ENCODE peak calls at places on chromosomes 11 and 22, in ten cellular contexts. S, T, Z, U, C, L, N, X, P and I are unnamed samples.

GRCh38 chr11:77126861-77127673 is 979 bp upstream of the MYO7A start:
- DNase-seq in S (peak; percentile 63), T (peak; percentile 57), Z (peak; percentile 50), U (no peak), C (peak; percentile 86), L (peak; percentile 39), N (peak; percentile 83), X (peak; percentile 64), P (peak; percentile 59), I (peak; percentile 59)

GRCh38 chr22:23751441-23751996 is 607 bp upstream of the ZNF70 start:
- DNase-seq in S (no peak), T (no peak), Z (no peak), U (no peak), C (peak; percentile 69), L (no peak), N (peak; percentile 69), X (no peak), P (peak; percentile 47), I (no peak)

GRCh38 chr11:71298761-71299181 is 46.4 kb upstream of the SHANK2 start:
- DNase-seq in S (no peak), T (no peak), Z (no peak), U (no peak), C (no peak), L (no peak), N (no peak), X (no peak), P (no peak), I (no peak)

GRCh38 chr11:3861698-3862097 is 6.2 kb downstream of the STIM1 start:
- DNase-seq in S (no peak), T (no peak), Z (no peak), U (no peak), C (no peak), L (no peak), N (no peak), X (no peak), P (no peak), I (no peak)

GRCh38 chr11:116641561-116642045 is 131.2 kb downstream of the BUD13 start:
- DNase-seq in S (peak; percentile 50), T (peak; percentile 34), Z (peak; percentile 33), U (peak; percentile 75), C (no peak), L (no peak), N (peak; percentile 68), X (peak; percentile 30), P (peak; percentile 22), I (no peak)

GRCh38 chr11:119699227-119699626 is 29.8 kb downstream of the NECTIN1 start:
- DNase-seq in S (no peak), T (peak; percentile 86), Z (peak; percentile 63), U (peak; percentile 87), C (peak; percentile 92), L (no peak), N (peak; percentile 87), X (no peak), P (peak; percentile 65), I (no peak)

GRCh38 chr11:78416285-78417174 is 1.1 kb downstream of the GAB2 start:
- DNase-seq in S (peak; percentile 81), T (peak; percentile 89), Z (peak; percentile 72), U (peak; percentile 95), C (peak; percentile 95), L (peak; percentile 87), N (peak; percentile 91), X (peak; percentile 83), P (peak; percentile 88), I (peak; percentile 57)

GRCh38 chr11:98600103-98600502 is 420.6 kb upstream of the CNTN5 start:
- DNase-seq in S (no peak), T (no peak), Z (no peak), U (no peak), C (no peak), L (no peak), N (no peak), X (no peak), P (no peak), I (no peak)

GRCh38 chr11:125663910-125664309 is 16.7 kb downstream of the ACRV1 start:
- DNase-seq in S (no peak), T (no peak), Z (no peak), U (no peak), C (no peak), L (no peak), N (no peak), X (no peak), P (no peak), I (no peak)

GRCh38 chr11:119378851-119379465 is 2.5 kb downstream of the USP2 start:
- DNase-seq in S (no peak), T (no peak), Z (no peak), U (peak; percentile 48), C (no peak), L (no peak), N (no peak), X (no peak), P (peak; percentile 21), I (no peak)

GRCh38 chr11:44409558-44410236 is 99.8 kb upstream of the ALX4 start:
- DNase-seq in S (no peak), T (no peak), Z (no peak), U (no peak), C (no peak), L (no peak), N (no peak), X (no peak), P (no peak), I (no peak)

GRCh38 chr11:44409071-44409470 is 99.1 kb upstream of the ALX4 start:
- DNase-seq in S (no peak), T (no peak), Z (no peak), U (no peak), C (no peak), L (no peak), N (no peak), X (no peak), P (no peak), I (no peak)

GRCh38 chr11:44404736-44405395 is 94.9 kb upstream of the ALX4 start:
- DNase-seq in S (no peak), T (no peak), Z (no peak), U (no peak), C (no peak), L (no peak), N (no peak), X (no peak), P (no peak), I (no peak)

GRCh38 chr11:44407211-44407996 is 97.5 kb upstream of the ALX4 start:
- DNase-seq in S (no peak), T (peak; percentile 69), Z (no peak), U (no peak), C (no peak), L (no peak), N (no peak), X (no peak), P (no peak), I (no peak)

GRCh38 chr11:44408141-44408540 is 98.2 kb upstream of the ALX4 start:
- DNase-seq in S (no peak), T (no peak), Z (no peak), U (no peak), C (no peak), L (no peak), N (no peak), X (no peak), P (no peak), I (no peak)
- H3K9me3 ChIP-seq in S (peaks cover 3% of the 10 kb centered on the region), T (peaks cover 12% of the 10 kb centered on the region), Z (no peaks in the 10 kb centered on the region), U (peaks cover 5% of the 10 kb centered on the region), C (no peaks in the 10 kb centered on the region), L (no peaks in the 10 kb centered on the region), N (no peaks in the 10 kb centered on the region), X (no peaks in the 10 kb centered on the region), P (peaks cover 4% of the 10 kb centered on the region), I (no peaks in the 10 kb centered on the region)

DNA sequence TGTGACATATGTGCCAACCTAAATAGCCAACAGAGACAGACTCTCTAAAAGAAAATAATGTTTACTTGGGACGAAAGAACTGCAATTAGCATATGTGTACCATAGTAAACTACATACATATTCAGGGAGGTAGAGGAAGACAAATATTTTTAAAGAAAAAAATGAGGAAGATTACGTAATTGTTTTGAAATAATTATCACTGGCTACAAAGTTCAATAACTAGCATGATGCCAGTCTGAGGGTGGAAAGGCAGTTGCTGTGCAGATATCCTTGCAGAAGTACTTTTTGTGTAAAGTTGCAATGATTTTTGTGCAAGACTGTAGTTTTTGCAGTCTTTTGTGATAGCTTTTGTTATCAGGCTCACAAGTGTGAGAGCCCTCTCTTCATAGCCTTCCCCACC is 103.3 kb upstream of the ANO5 start:
- DNase-seq in S (no peak), T (no peak), Z (no peak), U (no peak), C (no peak), L (no peak), N (no peak), X (no peak), P (no peak), I (no peak)
- H3K9me3 ChIP-seq in S (no peaks in the 10 kb centered on the region), T (no peaks in the 10 kb centered on the region), Z (no peaks in the 10 kb centered on the region), U (no peaks in the 10 kb centered on the region), C (no peaks in the 10 kb centered on the region), L (peaks cover 5% of the 10 kb centered on the region), N (peaks cover 24% of the 10 kb centered on the region), X (no peaks in the 10 kb centered on the region), P (no peaks in the 10 kb centered on the region), I (no peaks in the 10 kb centered on the region)

DNA sequence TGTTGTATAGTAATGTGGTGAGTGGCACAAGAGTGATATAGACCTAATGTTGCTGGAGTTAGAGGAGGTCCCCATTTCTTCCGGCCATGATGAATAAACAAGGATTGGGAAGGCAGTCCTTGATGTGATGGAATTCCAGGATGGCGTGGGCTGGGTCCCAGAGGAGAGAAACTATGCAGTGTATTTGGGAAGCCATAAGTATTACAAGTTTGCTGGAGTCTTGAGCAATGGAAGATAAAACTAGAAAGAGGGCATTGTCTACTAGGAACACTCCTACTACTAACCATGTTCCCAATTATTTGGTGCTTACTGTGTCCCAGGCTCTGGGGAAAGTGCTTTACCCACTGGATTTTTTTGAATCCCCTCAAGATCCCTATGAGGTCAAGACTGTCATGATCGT is 20.0 kb downstream of the LDLRAD3 start:
- DNase-seq in S (no peak), T (peak; percentile 64), Z (no peak), U (no peak), C (no peak), L (no peak), N (no peak), X (no peak), P (no peak), I (no peak)
- H3K9me3 ChIP-seq in S (no peaks in the 10 kb centered on the region), T (no peaks in the 10 kb centered on the region), Z (no peaks in the 10 kb centered on the region), U (no peaks in the 10 kb centered on the region), C (no peaks in the 10 kb centered on the region), L (no peaks in the 10 kb centered on the region), N (no peaks in the 10 kb centered on the region), X (peaks cover 49% of the 10 kb centered on the region), P (no peaks in the 10 kb centered on the region), I (no peaks in the 10 kb centered on the region)

DNA sequence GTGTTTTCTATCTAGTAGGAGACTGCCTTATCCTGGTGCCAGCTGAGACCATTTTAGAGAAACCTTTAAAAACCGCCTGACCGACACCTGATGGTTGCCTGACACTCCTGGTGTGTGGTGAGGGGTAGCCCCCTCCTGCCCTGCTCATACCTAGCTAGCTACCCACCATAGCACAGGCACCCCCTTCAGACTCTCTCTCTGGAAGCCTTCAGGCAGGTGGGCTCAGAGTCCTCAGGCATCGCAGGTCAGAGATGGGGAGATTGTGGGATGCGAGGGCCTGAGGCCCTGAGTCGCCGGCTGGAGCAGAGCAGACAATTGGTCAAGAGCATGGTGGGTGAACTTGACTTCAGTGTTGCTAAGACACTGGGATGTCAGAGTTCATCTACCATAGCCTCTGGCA is 424.6 kb downstream of the BRD1 start:
- DNase-seq in S (no peak), T (no peak), Z (no peak), U (no peak), C (no peak), L (no peak), N (no peak), X (no peak), P (no peak), I (no peak)
- H3K9me3 ChIP-seq in S (no peaks in the 10 kb centered on the region), T (no peaks in the 10 kb centered on the region), Z (no peaks in the 10 kb centered on the region), U (no peaks in the 10 kb centered on the region), C (no peaks in the 10 kb centered on the region), L (peaks cover 59% of the 10 kb centered on the region), N (no peaks in the 10 kb centered on the region), X (no peaks in the 10 kb centered on the region), P (no peaks in the 10 kb centered on the region), I (no peaks in the 10 kb centered on the region)

GRCh38 chr11:2643746-2644145 is 56.0 kb downstream of the KCNQ1OT1 start:
- DNase-seq in S (no peak), T (no peak), Z (no peak), U (no peak), C (no peak), L (no peak), N (no peak), X (no peak), P (no peak), I (no peak)
- H3K9me3 ChIP-seq in S (peaks cover 88% of the 10 kb centered on the region), T (peaks cover 98% of the 10 kb centered on the region), Z (no peaks in the 10 kb centered on the region), U (peaks cover 84% of the 10 kb centered on the region), C (peaks cover 6% of the 10 kb centered on the region), L (peaks cover 51% of the 10 kb centered on the region), N (peaks cover 77% of the 10 kb centered on the region), X (peaks cover 42% of the 10 kb centered on the region), P (peaks cover 71% of the 10 kb centered on the region), I (peaks cover 13% of the 10 kb centered on the region)